ENCODE peak calls at places on chromosomes 6 and 20, in eight cellular contexts. H is breast epithelium, T is iPS-NIHi11, S is EL, K is T-cell, A is RKO, Q is cardiac muscle cell, P is fibroblast of the aortic adventitia. R is an unnamed sample.

GRCh38 chr6:12749531-12750379 is 33.2 kb downstream of the PHACTR1 start:
- DNase-seq in Q (peak), A (no peak), K (no peak), P (no peak), H (peak), T (peak), S (peak), R (no peak)

GRCh38 chr6:4896401-4896800 is 107.4 kb downstream of the RPP40 start:
- DNase-seq in S (peak), T (no peak), H (no peak), A (no peak), Q (no peak), P (no peak), K (no peak), R (no peak)

GRCh38 chr20:25537890-25538289 is 47.4 kb downstream of the NINL start:
- DNase-seq in P (no peak), H (no peak), Q (no peak), T (no peak), A (no peak), K (no peak), S (no peak), R (no peak)

GRCh38 chr6:138240476-138241245 is 22.4 kb upstream of the PBOV1 start:
- DNase-seq in H (no peak), T (no peak), P (no peak), K (no peak), A (no peak), S (peak), Q (no peak), R (peak)

GRCh38 chr6:33746651-33747100 is at the start of gene IP6K3:
- DNase-seq in S (no peak), H (no peak), A (no peak), P (no peak), T (no peak), Q (no peak), K (no peak), R (no peak)

GRCh38 chr20:31560900-31561598 is 44.0 kb upstream of the ID1 start:
- DNase-seq in T (no peak), P (peak), H (no peak), Q (peak), K (no peak), A (peak), S (peak), R (peak)

GRCh38 chr6:90650041-90650948 is 63.4 kb upstream of the MAP3K7 start:
- DNase-seq in A (no peak), S (no peak), Q (no peak), K (no peak), P (no peak), T (no peak), H (no peak), R (no peak)

GRCh38 chr6:21132856-21133610 is 460.5 kb upstream of the SOX4 start:
- DNase-seq in Q (peak), T (no peak), S (no peak), A (no peak), H (no peak), K (no peak), P (no peak), R (peak)

GRCh38 chr6:114339706-114340105 is 3.1 kb downstream of the HS3ST5 start:
- DNase-seq in S (no peak), K (no peak), T (no peak), A (peak), Q (no peak), P (no peak), H (no peak), R (no peak)

GRCh38 chr6:100099189-100100074 is 105.4 kb upstream of the MCHR2 start:
- DNase-seq in K (no peak), P (peak), S (peak), T (no peak), Q (peak), A (peak), H (no peak), R (no peak)